ENCODE peak calls at places on chromosomes 2 and 18, in six cellular contexts. F is left ventricle myocardium inferior; T is NCI-H1092 treated with DMSO at 0.1 percent for 48 hours; A is T-helper 1 cell; S is progenitor cell of endocrine pancreas; X is activated naive CD4-positive, alpha-beta T cell treated with anti-CD3 and anti-CD28 coated beads for 36 hours. N is an unnamed sample.

GRCh38 chr2:23679044-23679443 is 247.9 kb downstream of the ATAD2B start:
- DNase-seq in F (no peak), S (no peak), A (no peak), T (no peak), X (no peak), N (no peak)

GRCh38 chr18:74225193-74225840 is 66.4 kb downstream of the CYB5A start:
- DNase-seq in A (no peak), T (no peak), X (no peak), S (peak), F (no peak), N (no peak)

GRCh38 chr2:169258045-169258601 is 104.2 kb downstream of the LRP2 start:
- DNase-seq in A (no peak), T (no peak), X (no peak), F (no peak), S (no peak), N (no peak)

GRCh38 chr18:39494211-39494896 is 1928.8 kb upstream of the CELF4 start:
- DNase-seq in F (no peak), S (no peak), X (no peak), T (no peak), A (no peak), N (no peak)

GRCh38 chr2:71846669-71847291 is 300.9 kb downstream of the CYP26B1 start:
- DNase-seq in A (no peak), S (no peak), T (no peak), X (no peak), F (no peak), N (no peak)

GRCh38 chr2:235264121-235264493 is 229.7 kb upstream of the AGAP1 start:
- DNase-seq in A (no peak), F (no peak), T (no peak), X (no peak), S (no peak), N (no peak)

GRCh38 chr18:62420513-62421209 is 95.6 kb downstream of the TNFRSF11A start:
- DNase-seq in S (no peak), F (no peak), X (peak), A (no peak), T (no peak), N (peak)

GRCh38 chr2:27084297-27085061 is 2.1 kb upstream of the KHK start:
- DNase-seq in X (no peak), S (no peak), F (no peak), A (no peak), T (no peak), N (no peak)

GRCh38 chr2:42926438-42927333 is 134.3 kb upstream of the HAAO start:
- DNase-seq in F (no peak), S (no peak), X (no peak), T (peak), A (no peak), N (no peak)

GRCh38 chr18:23194150-23194968 is 59.1 kb downstream of the CABLES1 start:
- DNase-seq in S (no peak), X (no peak), T (no peak), A (no peak), F (no peak), N (no peak)

GRCh38 chr2:73255907-73256617 is 22.0 kb downstream of the CCT7 start:
- DNase-seq in F (no peak), S (no peak), A (no peak), X (no peak), T (no peak), N (no peak)

GRCh38 chr2:98656800-98657199 is 48.4 kb downstream of the UNC50 start:
- DNase-seq in X (peak), S (no peak), A (no peak), F (no peak), T (no peak), N (no peak)

GRCh38 chr2:96642564-96643350 is at the start of gene FER1L5:
- DNase-seq in T (no peak), F (no peak), X (no peak), A (no peak), S (no peak), N (no peak)

GRCh38 chr2:62293490-62294212 is 97.7 kb downstream of the B3GNT2 start:
- DNase-seq in F (peak), X (no peak), T (peak), S (no peak), A (no peak), N (no peak)

GRCh38 chr2:224156436-224156835 is 117.3 kb upstream of the SERPINE2 start:
- DNase-seq in S (no peak), T (no peak), A (no peak), X (no peak), F (no peak), N (no peak)

GRCh38 chr2:27086722-27087446 is at the start of gene KHK:
- DNase-seq in F (peak), A (no peak), T (peak), X (peak), S (no peak), N (no peak)

GRCh38 chr18:78561757-78562445 is 417.7 kb upstream of the SALL3 start:
- DNase-seq in F (no peak), A (no peak), T (no peak), S (no peak), X (no peak), N (no peak)

GRCh38 chr2:27016801-27017325 is 15.9 kb upstream of the TMEM214 start:
- DNase-seq in A (no peak), X (peak), T (peak), S (peak), F (peak), N (no peak)

GRCh38 chr2:102358496-102358895 is 2.9 kb downstream of the IL18R1 start:
- DNase-seq in T (no peak), A (no peak), S (no peak), X (peak), F (no peak), N (no peak)

GRCh38 chr2:119208791-119209203 is 14.8 kb upstream of the STEAP3 start:
- DNase-seq in X (no peak), S (no peak), F (no peak), A (no peak), T (no peak), N (no peak)

GRCh38 chr2:67616749-67617148 is 219.6 kb downstream of the ETAA1 start:
- DNase-seq in S (no peak), T (no peak), X (no peak), A (no peak), F (peak), N (no peak)

GRCh38 chr2:146540271-146540932 is 1304.4 kb upstream of the ACVR2A start:
- DNase-seq in A (no peak), T (no peak), X (no peak), S (no peak), F (no peak), N (no peak)

GRCh38 chr2:198916548-198916947 is 541.2 kb downstream of the SATB2 start:
- DNase-seq in X (no peak), S (no peak), T (peak), F (no peak), A (no peak), N (no peak)

GRCh38 chr18:63676526-63676925 is 14.8 kb upstream of the SERPINB3 start:
- DNase-seq in F (no peak), S (no peak), X (peak), A (no peak), T (peak), N (no peak)

GRCh38 chr2:189427872-189428271 is 13.4 kb upstream of the WDR75 start:
- DNase-seq in S (no peak), F (no peak), T (no peak), A (no peak), X (no peak), N (no peak)

GRCh38 chr2:64645014-64645418 is 8.7 kb downstream of the SERTAD2 start:
- DNase-seq in S (peak), T (peak), X (peak), A (no peak), F (peak), N (peak)

GRCh38 chr2:24104110-24104650 is 19.0 kb downstream of the PFN4 start:
- DNase-seq in A (no peak), X (no peak), F (no peak), S (no peak), T (no peak), N (no peak)

GRCh38 chr18:8114480-8114879 is 494.8 kb upstream of the RAB12 start:
- DNase-seq in S (no peak), A (no peak), F (no peak), T (no peak), X (no peak), N (no peak)

GRCh38 chr18:42192251-42193248 is 237.5 kb downstream of the PIK3C3 start:
- DNase-seq in A (no peak), S (no peak), T (no peak), X (no peak), F (no peak), N (no peak)

GRCh38 chr2:152740743-152741328 is 22.4 kb downstream of the ARL6IP6 start:
- DNase-seq in A (no peak), F (no peak), S (no peak), X (no peak), T (peak), N (no peak)

GRCh38 chr18:46555724-46556123 is 101.3 kb downstream of the LOXHD1 start:
- DNase-seq in F (peak), A (no peak), S (no peak), T (peak), X (peak), N (no peak)

GRCh38 chr2:238418196-238418998 is 8.3 kb upstream of the ASB1 start:
- DNase-seq in X (no peak), S (no peak), T (no peak), F (no peak), A (no peak), N (no peak)

GRCh38 chr2:88181511-88181910 is 11.4 kb downstream of the THNSL2 start:
- DNase-seq in F (no peak), X (peak), A (no peak), S (no peak), T (no peak), N (no peak)

GRCh38 chr2:172195836-172196376 is 93.2 kb upstream of the DLX2 start:
- DNase-seq in F (no peak), X (no peak), A (no peak), T (no peak), S (no peak), N (no peak)